ENCODE peak calls at places on chromosomes 12 and 14, in seven cellular contexts. One of them, this sample, is unnamed.

GRCh38 chr12:87427770-87428169 is 601.4 kb downstream of the C12orf50 start:
- DNase-seq in stimulated activated CD4-positive, alpha-beta T cell treated with anti-CD3 and anti-CD28 coated beads, Interleukin-1b, Interleukin-23, amount 100 ng/mL, for 24 hours: no peak
- DNase-seq in Calu3: no peak
- DNase-seq in substantia nigra: no peak
- DNase-seq in activated gamma-delta T cell treated with anti-CD3 and anti-CD28 coated beads, Interleukin-2, amount 50 U/mL, for 16 hours: no peak
- DNase-seq in MCF 10A: peak; percentile 50
- DNase-seq in ACHN: no peak
- DNase-seq in this sample: no peak

GRCh38 chr14:103064978-103065377 is 7.6 kb upstream of the CDC42BPB start:
- DNase-seq in stimulated activated CD4-positive, alpha-beta T cell treated with anti-CD3 and anti-CD28 coated beads, Interleukin-1b, Interleukin-23, amount 100 ng/mL, for 24 hours: no peak
- DNase-seq in Calu3: no peak
- DNase-seq in substantia nigra: no peak
- DNase-seq in activated gamma-delta T cell treated with anti-CD3 and anti-CD28 coated beads, Interleukin-2, amount 50 U/mL, for 16 hours: no peak
- DNase-seq in MCF 10A: no peak
- DNase-seq in ACHN: peak; percentile 29
- DNase-seq in this sample: no peak

GRCh38 chr14:60632777-60633176 is 16.5 kb downstream of the SIX1 start:
- DNase-seq in stimulated activated CD4-positive, alpha-beta T cell treated with anti-CD3 and anti-CD28 coated beads, Interleukin-1b, Interleukin-23, amount 100 ng/mL, for 24 hours: no peak
- DNase-seq in Calu3: no peak
- DNase-seq in substantia nigra: no peak
- DNase-seq in activated gamma-delta T cell treated with anti-CD3 and anti-CD28 coated beads, Interleukin-2, amount 50 U/mL, for 16 hours: no peak
- DNase-seq in MCF 10A: no peak
- DNase-seq in ACHN: no peak
- DNase-seq in this sample: no peak

GRCh38 chr14:21241218-21241819 is 27.9 kb downstream of the HNRNPC start:
- DNase-seq in stimulated activated CD4-positive, alpha-beta T cell treated with anti-CD3 and anti-CD28 coated beads, Interleukin-1b, Interleukin-23, amount 100 ng/mL, for 24 hours: no peak
- DNase-seq in Calu3: no peak
- DNase-seq in substantia nigra: no peak
- DNase-seq in activated gamma-delta T cell treated with anti-CD3 and anti-CD28 coated beads, Interleukin-2, amount 50 U/mL, for 16 hours: no peak
- DNase-seq in MCF 10A: peak; percentile 34
- DNase-seq in ACHN: peak; percentile 39
- DNase-seq in this sample: no peak

GRCh38 chr14:100416081-100416480 is 92.9 kb downstream of the SLC25A47 start:
- DNase-seq in stimulated activated CD4-positive, alpha-beta T cell treated with anti-CD3 and anti-CD28 coated beads, Interleukin-1b, Interleukin-23, amount 100 ng/mL, for 24 hours: no peak
- DNase-seq in Calu3: no peak
- DNase-seq in substantia nigra: no peak
- DNase-seq in activated gamma-delta T cell treated with anti-CD3 and anti-CD28 coated beads, Interleukin-2, amount 50 U/mL, for 16 hours: no peak
- DNase-seq in MCF 10A: no peak
- DNase-seq in ACHN: no peak
- DNase-seq in this sample: no peak

GRCh38 chr12:57454566-57455373 is at the start of gene INHBE:
- DNase-seq in stimulated activated CD4-positive, alpha-beta T cell treated with anti-CD3 and anti-CD28 coated beads, Interleukin-1b, Interleukin-23, amount 100 ng/mL, for 24 hours: no peak
- DNase-seq in Calu3: peak; percentile 58
- DNase-seq in substantia nigra: no peak
- DNase-seq in activated gamma-delta T cell treated with anti-CD3 and anti-CD28 coated beads, Interleukin-2, amount 50 U/mL, for 16 hours: no peak
- DNase-seq in MCF 10A: peak; percentile 77
- DNase-seq in ACHN: no peak
- DNase-seq in this sample: peak; percentile 54

GRCh38 chr14:100019156-100019882 is 45.9 kb upstream of the EVL start:
- DNase-seq in stimulated activated CD4-positive, alpha-beta T cell treated with anti-CD3 and anti-CD28 coated beads, Interleukin-1b, Interleukin-23, amount 100 ng/mL, for 24 hours: no peak
- DNase-seq in Calu3: no peak
- DNase-seq in substantia nigra: no peak
- DNase-seq in activated gamma-delta T cell treated with anti-CD3 and anti-CD28 coated beads, Interleukin-2, amount 50 U/mL, for 16 hours: no peak
- DNase-seq in MCF 10A: no peak
- DNase-seq in ACHN: no peak
- DNase-seq in this sample: no peak

GRCh38 chr14:75879031-75879430 is 102.8 kb downstream of the TGFB3 start:
- DNase-seq in stimulated activated CD4-positive, alpha-beta T cell treated with anti-CD3 and anti-CD28 coated beads, Interleukin-1b, Interleukin-23, amount 100 ng/mL, for 24 hours: no peak
- DNase-seq in Calu3: no peak
- DNase-seq in substantia nigra: no peak
- DNase-seq in activated gamma-delta T cell treated with anti-CD3 and anti-CD28 coated beads, Interleukin-2, amount 50 U/mL, for 16 hours: no peak
- DNase-seq in MCF 10A: peak; percentile 86
- DNase-seq in ACHN: no peak
- DNase-seq in this sample: no peak

GRCh38 chr12:25069221-25069620 is 120.3 kb upstream of the BCAT1 start:
- DNase-seq in stimulated activated CD4-positive, alpha-beta T cell treated with anti-CD3 and anti-CD28 coated beads, Interleukin-1b, Interleukin-23, amount 100 ng/mL, for 24 hours: no peak
- DNase-seq in Calu3: no peak
- DNase-seq in substantia nigra: no peak
- DNase-seq in activated gamma-delta T cell treated with anti-CD3 and anti-CD28 coated beads, Interleukin-2, amount 50 U/mL, for 16 hours: no peak
- DNase-seq in MCF 10A: no peak
- DNase-seq in ACHN: peak; percentile 34
- DNase-seq in this sample: no peak

GRCh38 chr12:127652281-127652680 is 614.7 kb upstream of the TMEM132C start:
- DNase-seq in stimulated activated CD4-positive, alpha-beta T cell treated with anti-CD3 and anti-CD28 coated beads, Interleukin-1b, Interleukin-23, amount 100 ng/mL, for 24 hours: no peak
- DNase-seq in Calu3: no peak
- DNase-seq in substantia nigra: no peak
- DNase-seq in activated gamma-delta T cell treated with anti-CD3 and anti-CD28 coated beads, Interleukin-2, amount 50 U/mL, for 16 hours: no peak
- DNase-seq in MCF 10A: no peak
- DNase-seq in ACHN: no peak
- DNase-seq in this sample: no peak

GRCh38 chr12:39586811-39587210 is 32.8 kb downstream of the ABCD2 start:
- DNase-seq in stimulated activated CD4-positive, alpha-beta T cell treated with anti-CD3 and anti-CD28 coated beads, Interleukin-1b, Interleukin-23, amount 100 ng/mL, for 24 hours: no peak
- DNase-seq in Calu3: no peak
- DNase-seq in substantia nigra: no peak
- DNase-seq in activated gamma-delta T cell treated with anti-CD3 and anti-CD28 coated beads, Interleukin-2, amount 50 U/mL, for 16 hours: no peak
- DNase-seq in MCF 10A: no peak
- DNase-seq in ACHN: no peak
- DNase-seq in this sample: no peak

GRCh38 chr14:32307881-32308582 is 21.1 kb upstream of the AKAP6 start:
- DNase-seq in stimulated activated CD4-positive, alpha-beta T cell treated with anti-CD3 and anti-CD28 coated beads, Interleukin-1b, Interleukin-23, amount 100 ng/mL, for 24 hours: no peak
- DNase-seq in Calu3: peak; percentile 2
- DNase-seq in substantia nigra: no peak
- DNase-seq in activated gamma-delta T cell treated with anti-CD3 and anti-CD28 coated beads, Interleukin-2, amount 50 U/mL, for 16 hours: no peak
- DNase-seq in MCF 10A: no peak
- DNase-seq in ACHN: no peak
- DNase-seq in this sample: peak; percentile 47

GRCh38 chr14:70709726-70710382 is 68.1 kb downstream of the TTC9 start:
- DNase-seq in stimulated activated CD4-positive, alpha-beta T cell treated with anti-CD3 and anti-CD28 coated beads, Interleukin-1b, Interleukin-23, amount 100 ng/mL, for 24 hours: no peak
- DNase-seq in Calu3: no peak
- DNase-seq in substantia nigra: no peak
- DNase-seq in activated gamma-delta T cell treated with anti-CD3 and anti-CD28 coated beads, Interleukin-2, amount 50 U/mL, for 16 hours: no peak
- DNase-seq in MCF 10A: peak; percentile 5
- DNase-seq in ACHN: no peak
- DNase-seq in this sample: no peak

GRCh38 chr12:58369576-58369975 is 428.2 kb downstream of the ATP23 start:
- DNase-seq in stimulated activated CD4-positive, alpha-beta T cell treated with anti-CD3 and anti-CD28 coated beads, Interleukin-1b, Interleukin-23, amount 100 ng/mL, for 24 hours: no peak
- DNase-seq in Calu3: no peak
- DNase-seq in substantia nigra: no peak
- DNase-seq in activated gamma-delta T cell treated with anti-CD3 and anti-CD28 coated beads, Interleukin-2, amount 50 U/mL, for 16 hours: no peak
- DNase-seq in MCF 10A: no peak
- DNase-seq in ACHN: no peak
- DNase-seq in this sample: no peak

GRCh38 chr12:32181498-32182175 is 75.0 kb downstream of the BICD1 start:
- DNase-seq in stimulated activated CD4-positive, alpha-beta T cell treated with anti-CD3 and anti-CD28 coated beads, Interleukin-1b, Interleukin-23, amount 100 ng/mL, for 24 hours: no peak
- DNase-seq in Calu3: no peak
- DNase-seq in substantia nigra: no peak
- DNase-seq in activated gamma-delta T cell treated with anti-CD3 and anti-CD28 coated beads, Interleukin-2, amount 50 U/mL, for 16 hours: no peak
- DNase-seq in MCF 10A: no peak
- DNase-seq in ACHN: no peak
- DNase-seq in this sample: no peak

GRCh38 chr14:79352026-79352425 is 859.3 kb downstream of the DIO2 start:
- DNase-seq in stimulated activated CD4-positive, alpha-beta T cell treated with anti-CD3 and anti-CD28 coated beads, Interleukin-1b, Interleukin-23, amount 100 ng/mL, for 24 hours: no peak
- DNase-seq in Calu3: no peak
- DNase-seq in substantia nigra: no peak
- DNase-seq in activated gamma-delta T cell treated with anti-CD3 and anti-CD28 coated beads, Interleukin-2, amount 50 U/mL, for 16 hours: no peak
- DNase-seq in MCF 10A: no peak
- DNase-seq in ACHN: no peak
- DNase-seq in this sample: no peak

GRCh38 chr12:128974881-128975280 is 121.6 kb downstream of the GLT1D1 start:
- DNase-seq in stimulated activated CD4-positive, alpha-beta T cell treated with anti-CD3 and anti-CD28 coated beads, Interleukin-1b, Interleukin-23, amount 100 ng/mL, for 24 hours: no peak
- DNase-seq in Calu3: no peak
- DNase-seq in substantia nigra: no peak
- DNase-seq in activated gamma-delta T cell treated with anti-CD3 and anti-CD28 coated beads, Interleukin-2, amount 50 U/mL, for 16 hours: no peak
- DNase-seq in MCF 10A: no peak
- DNase-seq in ACHN: no peak
- DNase-seq in this sample: no peak

GRCh38 chr12:52906049-52906645 is 1.3 kb upstream of the KRT8 start:
- DNase-seq in stimulated activated CD4-positive, alpha-beta T cell treated with anti-CD3 and anti-CD28 coated beads, Interleukin-1b, Interleukin-23, amount 100 ng/mL, for 24 hours: no peak
- DNase-seq in Calu3: no peak
- DNase-seq in substantia nigra: no peak
- DNase-seq in activated gamma-delta T cell treated with anti-CD3 and anti-CD28 coated beads, Interleukin-2, amount 50 U/mL, for 16 hours: no peak
- DNase-seq in MCF 10A: peak; percentile 67
- DNase-seq in ACHN: no peak
- DNase-seq in this sample: no peak

GRCh38 chr14:71166434-71166833 is 259.2 kb downstream of the PCNX1 start:
- DNase-seq in stimulated activated CD4-positive, alpha-beta T cell treated with anti-CD3 and anti-CD28 coated beads, Interleukin-1b, Interleukin-23, amount 100 ng/mL, for 24 hours: no peak
- DNase-seq in Calu3: no peak
- DNase-seq in substantia nigra: no peak
- DNase-seq in activated gamma-delta T cell treated with anti-CD3 and anti-CD28 coated beads, Interleukin-2, amount 50 U/mL, for 16 hours: no peak
- DNase-seq in MCF 10A: peak; percentile 76
- DNase-seq in ACHN: peak; percentile 84
- DNase-seq in this sample: peak; percentile 65

GRCh38 chr12:60451457-60451856 is 855.6 kb downstream of the SLC16A7 start:
- DNase-seq in stimulated activated CD4-positive, alpha-beta T cell treated with anti-CD3 and anti-CD28 coated beads, Interleukin-1b, Interleukin-23, amount 100 ng/mL, for 24 hours: no peak
- DNase-seq in Calu3: no peak
- DNase-seq in substantia nigra: no peak
- DNase-seq in activated gamma-delta T cell treated with anti-CD3 and anti-CD28 coated beads, Interleukin-2, amount 50 U/mL, for 16 hours: no peak
- DNase-seq in MCF 10A: no peak
- DNase-seq in ACHN: no peak
- DNase-seq in this sample: no peak

GRCh38 chr12:113184900-113185179 is 438 bp downstream of the DDX54 start:
- DNase-seq in stimulated activated CD4-positive, alpha-beta T cell treated with anti-CD3 and anti-CD28 coated beads, Interleukin-1b, Interleukin-23, amount 100 ng/mL, for 24 hours: peak; percentile 85
- DNase-seq in Calu3: peak; percentile 93
- DNase-seq in substantia nigra: peak; percentile 88
- DNase-seq in activated gamma-delta T cell treated with anti-CD3 and anti-CD28 coated beads, Interleukin-2, amount 50 U/mL, for 16 hours: peak; percentile 75
- DNase-seq in MCF 10A: peak; percentile 91
- DNase-seq in ACHN: peak; percentile 96
- DNase-seq in this sample: peak; percentile 87

GRCh38 chr12:109680521-109681030 is 33.0 kb upstream of the FAM222A start:
- DNase-seq in stimulated activated CD4-positive, alpha-beta T cell treated with anti-CD3 and anti-CD28 coated beads, Interleukin-1b, Interleukin-23, amount 100 ng/mL, for 24 hours: no peak
- DNase-seq in Calu3: no peak
- DNase-seq in substantia nigra: no peak
- DNase-seq in activated gamma-delta T cell treated with anti-CD3 and anti-CD28 coated beads, Interleukin-2, amount 50 U/mL, for 16 hours: no peak
- DNase-seq in MCF 10A: peak; percentile 34
- DNase-seq in ACHN: no peak
- DNase-seq in this sample: no peak

GRCh38 chr14:74392616-74393570 is 33.1 kb downstream of the SYNDIG1L start:
- DNase-seq in stimulated activated CD4-positive, alpha-beta T cell treated with anti-CD3 and anti-CD28 coated beads, Interleukin-1b, Interleukin-23, amount 100 ng/mL, for 24 hours: no peak
- DNase-seq in Calu3: no peak
- DNase-seq in substantia nigra: no peak
- DNase-seq in activated gamma-delta T cell treated with anti-CD3 and anti-CD28 coated beads, Interleukin-2, amount 50 U/mL, for 16 hours: no peak
- DNase-seq in MCF 10A: no peak
- DNase-seq in ACHN: no peak
- DNase-seq in this sample: no peak

This sample was measured in HAP-1.